ENCODE peak calls at places on chromosome 9, in ten cellular contexts. Z, E, S, A, R, G, L, K, Q and C are unnamed samples.

GRCh38 chr9:35903049-35903448 is 3.0 kb upstream of the HRCT1 start:
- DNase-seq in L (peak; percentile 17), K (peak; percentile 66), S (peak; percentile 53), Q (peak; percentile 69), E (peak; percentile 62), Z (peak; percentile 29), R (peak; percentile 64), A (no peak), G (no peak), C (peak; percentile 72)

GRCh38 chr9:134682651-134683364 is 41.2 kb downstream of the COL5A1 start:
- DNase-seq in R (no peak), K (no peak), Q (no peak), Z (no peak), S (no peak), E (no peak), L (no peak), G (no peak), A (no peak), C (no peak)

GRCh38 chr9:114588150-114588663 is 638 bp downstream of the ATP6V1G1 start:
- DNase-seq in G (no peak), R (peak; percentile 71), Z (no peak), K (peak; percentile 30), Q (peak; percentile 60), E (no peak), S (no peak), L (no peak), A (no peak), C (peak; percentile 41)

GRCh38 chr9:129225815-129226214 is 47.8 kb upstream of the IER5L start:
- DNase-seq in R (peak; percentile 48), G (no peak), L (no peak), A (no peak), S (peak; percentile 96), Q (peak; percentile 99), E (no peak), K (peak; percentile 44), Z (peak; percentile 65), C (peak; percentile 95)

GRCh38 chr9:125361837-125362531 is 100.4 kb downstream of the GAPVD1 start:
- DNase-seq in Z (no peak), A (no peak), R (peak; percentile 36), S (no peak), L (no peak), K (no peak), E (no peak), Q (peak; percentile 25), G (no peak), C (peak; percentile 47)

GRCh38 chr9:110101531-110102161 is 106.3 kb downstream of the C9orf152 start:
- DNase-seq in L (no peak), G (no peak), Z (no peak), K (no peak), R (no peak), E (no peak), Q (peak; percentile 80), A (no peak), S (no peak), C (peak; percentile 68)

GRCh38 chr9:27227192-27227591 is 69.8 kb downstream of the EQTN start:
- DNase-seq in K (no peak), Q (peak; percentile 94), G (no peak), E (no peak), A (no peak), S (no peak), L (no peak), R (peak; percentile 59), Z (no peak), C (no peak)

GRCh38 chr9:133967024-133967741 is 24.9 kb downstream of the VAV2 start:
- DNase-seq in S (no peak), Z (no peak), L (no peak), Q (peak; percentile 82), K (no peak), R (no peak), A (no peak), E (no peak), G (no peak), C (peak; percentile 77)

GRCh38 chr9:129336601-129337286 is 158.7 kb upstream of the IER5L start:
- DNase-seq in E (no peak), S (no peak), G (no peak), Z (peak; percentile 28), K (peak; percentile 48), R (peak; percentile 81), L (no peak), Q (peak; percentile 70), A (no peak), C (peak; percentile 75)

GRCh38 chr9:93091056-93091452 is 5.0 kb upstream of the CARD19 start:
- DNase-seq in K (peak; percentile 15), R (no peak), Q (no peak), L (no peak), G (no peak), S (no peak), E (no peak), Z (no peak), A (no peak), C (no peak)